ENCODE peak calls at places on chromosomes 4 and X, in five cellular contexts. V is Peyer's patch, U is sigmoid colon, M is right lobe of liver, I is uterus. F is an unnamed sample.

GRCh38 chrX:9516635-9517034 is 51.8 kb downstream of the TBL1X start:
- DNase-seq in V (no peak), U (no peak), M (no peak), I (no peak), F (no peak)

GRCh38 chr4:105135746-105136145 is 10.9 kb upstream of the TET2 start:
- DNase-seq in V (no peak), U (no peak), M (no peak), I (no peak), F (no peak)

GRCh38 chr4:177907736-177908424 is 465.6 kb upstream of the AGA start:
- DNase-seq in V (no peak), U (no peak), M (no peak), I (no peak), F (no peak)

GRCh38 chr4:110411599-110412011 is 64.3 kb upstream of the ENPEP start:
- DNase-seq in V (no peak), U (no peak), M (no peak), I (no peak), F (no peak)

GRCh38 chr4:164412246-164412645 is 341.7 kb upstream of the SMIM31 start:
- DNase-seq in V (no peak), U (no peak), M (no peak), I (no peak), F (no peak)

GRCh38 chr4:183635333-183635732 is 23.7 kb downstream of the RWDD4 start:
- DNase-seq in V (no peak), U (no peak), M (no peak), I (no peak), F (no peak)

GRCh38 chr4:19945979-19946380 is 305.7 kb upstream of the SLIT2 start:
- DNase-seq in V (no peak), U (no peak), M (no peak), I (no peak), F (no peak)

GRCh38 chr4:52421811-52422213 is 237.3 kb downstream of the USP46 start:
- DNase-seq in V (no peak), U (no peak), M (no peak), I (no peak), F (peak; percentile 1)

GRCh38 chrX:33183366-33183765 is 28.0 kb downstream of the DMD start:
- DNase-seq in V (no peak), U (peak; percentile 73), M (no peak), I (peak; percentile 40), F (peak; percentile 60)

GRCh38 chr4:117466388-117466787 is 381.0 kb upstream of the TRAM1L1 start:
- DNase-seq in V (no peak), U (no peak), M (no peak), I (no peak), F (no peak)

GRCh38 chr4:102165584-102165983 is 179.7 kb downstream of the SLC39A8 start:
- DNase-seq in V (no peak), U (no peak), M (no peak), I (no peak), F (no peak)

GRCh38 chrX:53681661-53682060 is 4.9 kb downstream of the HUWE1 start:
- DNase-seq in V (no peak), U (no peak), M (no peak), I (no peak), F (no peak)
- TF ChIP-seq POLR2A in V (no peak), U (no peak), M (no peak), I (no peak), F (no peak)

GRCh38 chr4:93066746-93067145 is 761.8 kb upstream of the ATOH1 start:
- DNase-seq in V (no peak), U (no peak), M (no peak), I (no peak), F (no peak)
- H3K27ac ChIP-seq in V (no peak overlapping the region), U (no peak overlapping the region), M (no peak overlapping the region), I (no peak overlapping the region), F (no peak overlapping the region)

GRCh38 chrX:153934473-153935325 is at the start of gene NAA10:
- DNase-seq in V (peak; percentile 68), U (peak; percentile 86), M (peak; percentile 78), I (peak; percentile 78), F (peak; percentile 79)
- TF ChIP-seq POLR2A in V (no peak), U (no peak), M (peak; percentile 41), I (peak; percentile 55), F (peak; percentile 50)

GRCh38 chr4:84937381-84937977 is 29.0 kb downstream of the WDFY3 start:
- DNase-seq in V (no peak), U (no peak), M (no peak), I (no peak), F (no peak)
- H3K27ac ChIP-seq in V (no peak overlapping the region), U (no peak overlapping the region), M (no peak overlapping the region), I (peak overlapping the region; percentile 39), F (no peak overlapping the region)

GRCh38 chrX:102720237-102721168 is at the start of gene GPRASP3:
- DNase-seq in V (peak; percentile 65), U (peak; percentile 90), M (peak; percentile 80), I (peak; percentile 70), F (peak; percentile 90)
- TF ChIP-seq POLR2A in V (peak; percentile 38), U (no peak), M (no peak), I (no peak), F (no peak)

GRCh38 chr4:54277691-54278090 is 48.6 kb downstream of the PDGFRA start:
- DNase-seq in V (no peak), U (no peak), M (no peak), I (no peak), F (peak; percentile 74)

GRCh38 chr4:54281060-54281781 is 52.1 kb downstream of the PDGFRA start:
- DNase-seq in V (no peak), U (peak; percentile 92), M (peak; percentile 77), I (peak; percentile 76), F (peak; percentile 95)

DNA sequence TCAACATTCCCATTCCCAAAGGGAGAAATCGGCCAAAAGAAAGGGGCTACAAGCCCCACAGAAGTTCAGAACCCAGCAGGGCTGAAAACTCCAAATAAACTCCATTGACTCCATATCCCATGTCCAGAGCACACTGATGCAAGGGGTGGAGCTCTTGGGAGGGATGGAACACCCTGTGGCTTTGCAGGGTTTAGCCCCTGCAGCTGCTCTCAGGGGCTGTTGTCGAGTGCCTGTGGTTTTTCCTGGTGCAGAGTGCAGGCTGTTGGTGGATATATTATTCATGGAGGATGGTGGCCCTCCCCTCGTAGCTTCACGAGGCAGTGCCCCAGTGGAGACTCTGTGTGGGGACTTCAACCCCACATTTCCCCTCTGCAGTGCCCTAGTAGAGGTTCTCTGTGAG is 53.7 kb downstream of the PDGFRA start:
- DNase-seq in V (no peak), U (no peak), M (no peak), I (no peak), F (no peak)
- H3K27ac ChIP-seq in V (no peak overlapping the region), U (no peak overlapping the region), M (no peak overlapping the region), I (no peak overlapping the region), F (no peak overlapping the region)

DNA sequence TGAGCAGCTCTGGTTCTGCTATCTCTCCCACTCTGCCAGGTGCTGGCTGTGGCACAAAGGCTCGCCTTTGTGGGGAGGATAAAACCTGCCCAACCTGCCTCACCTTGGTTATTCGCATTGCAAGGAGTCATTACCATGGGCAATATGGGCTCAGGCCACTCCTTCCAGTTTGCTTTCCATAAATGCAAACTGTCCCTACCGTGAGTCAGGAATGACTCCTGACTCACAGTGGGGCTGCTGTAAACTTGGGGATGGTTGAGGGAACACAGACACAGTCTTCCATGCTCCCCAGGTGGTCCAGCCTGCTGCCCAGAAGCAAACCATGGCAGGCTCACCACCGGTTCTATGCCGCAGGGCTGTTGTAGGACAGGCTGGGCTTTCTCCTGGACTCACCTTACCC is 36.1 kb downstream of the COQ2 start:
- DNase-seq in V (no peak), U (no peak), M (no peak), I (no peak), F (no peak)
- TF ChIP-seq POLR2A in V (no peak), U (no peak), M (no peak), I (no peak), F (no peak)

GRCh38 chr4:3075652-3075981 is 1.1 kb downstream of the HTT start:
- DNase-seq in V (no peak), U (no peak), M (no peak), I (no peak), F (no peak)
- H3K27ac ChIP-seq in V (peak overlapping the region; percentile 93), U (peak overlapping the region; percentile 86), M (peak overlapping the region; percentile 73), I (peak overlapping the region; percentile 85), F (peak overlapping the region; percentile 97)